ENCODE peak calls at places on chromosomes 12 and 14, in eight cellular contexts. One of them, this sample, is unnamed.
A peak's percentile ranks its signal among the peaks of the same experiment; 100 is the strongest.

GRCh38 chr12:34204830-34205285 is 182.6 kb downstream of the ALG10 start:
- DNase-seq in activated T-helper 1 cell treated with Interleukin-2 at 50 U/mL for 16 hours: no peak
- DNase-seq in AG08396: no peak
- DNase-seq in sciatic nerve: no peak
- DNase-seq in endothelial cell: no peak
- DNase-seq in progenitor cell of endocrine pancreas: no peak
- DNase-seq in adrenal gland: no peak
- DNase-seq in iris pigment epithelial cell: no peak
- DNase-seq in this sample: no peak

GRCh38 chr14:99606359-99606758 is 2.4 kb upstream of the CCDC85C start:
- DNase-seq in endothelial cell: no peak
- DNase-seq in activated T-helper 1 cell treated with Interleukin-2 at 50 U/mL for 16 hours: no peak
- DNase-seq in progenitor cell of endocrine pancreas: no peak
- DNase-seq in iris pigment epithelial cell: no peak
- DNase-seq in adrenal gland: no peak
- DNase-seq in AG08396: no peak
- DNase-seq in sciatic nerve: no peak
- DNase-seq in this sample: no peak

GRCh38 chr12:10018390-10018789 is 8.0 kb downstream of the CLEC12B start:
- DNase-seq in endothelial cell: no peak
- DNase-seq in activated T-helper 1 cell treated with Interleukin-2 at 50 U/mL for 16 hours: no peak
- DNase-seq in sciatic nerve: no peak
- DNase-seq in progenitor cell of endocrine pancreas: no peak
- DNase-seq in iris pigment epithelial cell: peak; percentile 46
- DNase-seq in adrenal gland: no peak
- DNase-seq in AG08396: peak; percentile 21
- DNase-seq in this sample: no peak

GRCh38 chr12:8609061-8609570 is 3.5 kb downstream of the AICDA start:
- DNase-seq in AG08396: peak; percentile 64
- DNase-seq in progenitor cell of endocrine pancreas: no peak
- DNase-seq in activated T-helper 1 cell treated with Interleukin-2 at 50 U/mL for 16 hours: no peak
- DNase-seq in endothelial cell: peak; percentile 35
- DNase-seq in adrenal gland: no peak
- DNase-seq in iris pigment epithelial cell: peak; percentile 64
- DNase-seq in sciatic nerve: no peak
- DNase-seq in this sample: no peak

GRCh38 chr12:124833693-124834122 is 30.0 kb downstream of the SCARB1 start:
- DNase-seq in progenitor cell of endocrine pancreas: no peak
- DNase-seq in activated T-helper 1 cell treated with Interleukin-2 at 50 U/mL for 16 hours: no peak
- DNase-seq in sciatic nerve: no peak
- DNase-seq in AG08396: no peak
- DNase-seq in iris pigment epithelial cell: no peak
- DNase-seq in endothelial cell: no peak
- DNase-seq in adrenal gland: no peak
- DNase-seq in this sample: no peak

GRCh38 chr12:16515666-16516065 is 90.3 kb downstream of the LMO3 start:
- DNase-seq in AG08396: no peak
- DNase-seq in endothelial cell: no peak
- DNase-seq in progenitor cell of endocrine pancreas: no peak
- DNase-seq in iris pigment epithelial cell: peak; percentile 36
- DNase-seq in sciatic nerve: no peak
- DNase-seq in activated T-helper 1 cell treated with Interleukin-2 at 50 U/mL for 16 hours: no peak
- DNase-seq in adrenal gland: no peak
- DNase-seq in this sample: no peak

GRCh38 chr12:122189626-122190475 is 6.9 kb downstream of the LRRC43 start:
- DNase-seq in progenitor cell of endocrine pancreas: no peak
- DNase-seq in AG08396: no peak
- DNase-seq in sciatic nerve: no peak
- DNase-seq in activated T-helper 1 cell treated with Interleukin-2 at 50 U/mL for 16 hours: no peak
- DNase-seq in iris pigment epithelial cell: no peak
- DNase-seq in adrenal gland: no peak
- DNase-seq in endothelial cell: no peak
- DNase-seq in this sample: no peak

GRCh38 chr12:75872762-75873161 is 158.8 kb downstream of the PHLDA1 start:
- DNase-seq in AG08396: no peak
- DNase-seq in endothelial cell: no peak
- DNase-seq in activated T-helper 1 cell treated with Interleukin-2 at 50 U/mL for 16 hours: no peak
- DNase-seq in sciatic nerve: no peak
- DNase-seq in iris pigment epithelial cell: no peak
- DNase-seq in progenitor cell of endocrine pancreas: no peak
- DNase-seq in adrenal gland: no peak
- DNase-seq in this sample: no peak

GRCh38 chr12:85557850-85558249 is 277.8 kb downstream of the ALX1 start:
- DNase-seq in progenitor cell of endocrine pancreas: no peak
- DNase-seq in activated T-helper 1 cell treated with Interleukin-2 at 50 U/mL for 16 hours: no peak
- DNase-seq in AG08396: no peak
- DNase-seq in sciatic nerve: no peak
- DNase-seq in iris pigment epithelial cell: no peak
- DNase-seq in adrenal gland: no peak
- DNase-seq in endothelial cell: no peak
- DNase-seq in this sample: no peak

GRCh38 chr12:49903700-49904423 is at the start of gene FAIM2:
- DNase-seq in endothelial cell: no peak
- DNase-seq in sciatic nerve: peak; percentile 72
- DNase-seq in AG08396: peak; percentile 85
- DNase-seq in adrenal gland: peak; percentile 56
- DNase-seq in activated T-helper 1 cell treated with Interleukin-2 at 50 U/mL for 16 hours: peak; percentile 29
- DNase-seq in iris pigment epithelial cell: peak; percentile 54
- DNase-seq in progenitor cell of endocrine pancreas: no peak
- DNase-seq in this sample: no peak

GRCh38 chr12:119613319-119613936 is 19.9 kb downstream of the TMEM233 start:
- DNase-seq in progenitor cell of endocrine pancreas: no peak
- DNase-seq in AG08396: no peak
- DNase-seq in sciatic nerve: no peak
- DNase-seq in iris pigment epithelial cell: peak; percentile 52
- DNase-seq in adrenal gland: no peak
- DNase-seq in activated T-helper 1 cell treated with Interleukin-2 at 50 U/mL for 16 hours: no peak
- DNase-seq in endothelial cell: no peak
- DNase-seq in this sample: peak; percentile 82

GRCh38 chr12:113214938-113215400 is 6.3 kb upstream of the TPCN1 start:
- DNase-seq in sciatic nerve: peak; percentile 78
- DNase-seq in adrenal gland: peak; percentile 62
- DNase-seq in activated T-helper 1 cell treated with Interleukin-2 at 50 U/mL for 16 hours: no peak
- DNase-seq in iris pigment epithelial cell: peak; percentile 99
- DNase-seq in endothelial cell: no peak
- DNase-seq in AG08396: peak; percentile 87
- DNase-seq in progenitor cell of endocrine pancreas: no peak
- DNase-seq in this sample: peak; percentile 45

GRCh38 chr12:28802706-28803438 is 346.2 kb upstream of the FAR2 start:
- DNase-seq in activated T-helper 1 cell treated with Interleukin-2 at 50 U/mL for 16 hours: no peak
- DNase-seq in iris pigment epithelial cell: no peak
- DNase-seq in sciatic nerve: no peak
- DNase-seq in adrenal gland: no peak
- DNase-seq in endothelial cell: no peak
- DNase-seq in progenitor cell of endocrine pancreas: no peak
- DNase-seq in AG08396: no peak
- DNase-seq in this sample: no peak

This sample was measured in thyroid gland.